ENCODE peak calls at places on chromosomes 3 and 15, in seven cellular contexts. O is foreskin keratinocyte; V is CD8-positive, alpha-beta T cell; S is effector memory CD4-positive, alpha-beta T cell; E is H9; T is DND-41; G is neural progenitor cell. B is an unnamed sample. For H3K4me1, the result is how much of the 10 kb centered on the place peaks cover.

GRCh38 chr15:40314723-40315276 is 7.1 kb upstream of the PLCB2 start:
- DNase-seq in T (no peak), G (no peak), S (no peak), O (peak), E (no peak), V (no peak), B (no peak)

GRCh38 chr3:143896486-143896885 is 48.2 kb upstream of the SLC9A9 start:
- DNase-seq in V (no peak), T (no peak), S (no peak), O (no peak), E (no peak), G (no peak), B (no peak)

GRCh38 chr15:95024388-95024787 is 793.0 kb downstream of the MCTP2 start:
- DNase-seq in S (no peak), T (no peak), G (peak), O (peak), V (no peak), E (no peak), B (no peak)

GRCh38 chr15:25176991-25177954 is 222.5 kb downstream of the SNRPN start:
- DNase-seq in O (no peak), V (no peak), S (no peak), E (no peak), T (no peak), G (no peak), B (no peak)

GRCh38 chr15:60745469-60745971 is 266.6 kb upstream of the ICE2 start:
- DNase-seq in E (no peak), T (no peak), G (no peak), V (no peak), O (no peak), S (no peak), B (no peak)

GRCh38 chr3:111859974-111860859 is 1.2 kb downstream of the PHLDB2 start:
- DNase-seq in E (peak), S (peak), T (peak), O (peak), V (peak), G (peak), B (peak)

GRCh38 chr3:81891496-81891895 is 130.1 kb upstream of the GBE1 start:
- DNase-seq in G (peak), E (no peak), V (no peak), O (no peak), T (no peak), S (no peak), B (no peak)

GRCh38 chr3:195196266-195196665 is 74.7 kb downstream of the XXYLT1 start:
- DNase-seq in E (no peak), G (no peak), O (peak), V (no peak), S (no peak), T (no peak), B (no peak)

GRCh38 chr15:60362318-60363023 is 35.3 kb downstream of the ANXA2 start:
- DNase-seq in V (no peak), O (no peak), S (no peak), T (no peak), E (no peak), G (no peak), B (no peak)

GRCh38 chr3:10353160-10353559 is 32.2 kb upstream of the SEC13 start:
- DNase-seq in O (no peak), V (no peak), G (peak), T (no peak), S (no peak), E (no peak), B (no peak)

GRCh38 chr15:80639168-80639555 is 55.9 kb upstream of the ABHD17C start:
- DNase-seq in E (no peak), O (no peak), G (no peak), V (no peak), T (no peak), S (no peak), B (no peak)

GRCh38 chr3:187061748-187062147 is 77.5 kb downstream of the RPL39L start:
- DNase-seq in G (no peak), S (no peak), E (no peak), O (no peak), V (no peak), T (no peak), B (no peak)

GRCh38 chr3:23809294-23809693 is 3.5 kb downstream of the UBE2E1 start:
- DNase-seq in T (no peak), O (no peak), V (no peak), E (no peak), G (no peak), S (no peak), B (no peak)

GRCh38 chr15:94522125-94522524 is 290.8 kb downstream of the MCTP2 start:
- DNase-seq in E (no peak), T (no peak), O (no peak), S (no peak), G (no peak), V (no peak), B (no peak)

GRCh38 chr3:52892625-52893311 is 4.6 kb downstream of the STIMATE start:
- DNase-seq in O (no peak), V (no peak), G (no peak), E (no peak), T (no peak), S (peak), B (no peak)

GRCh38 chr15:84600331-84600686 is 500 bp upstream of the ZSCAN2 start:
- DNase-seq in E (peak), G (peak), T (peak), V (peak), S (peak), O (peak), B (peak)

GRCh38 chr3:52841981-52842340 is 7.1 kb upstream of the MUSTN1 start:
- DNase-seq in S (no peak), O (no peak), G (no peak), V (no peak), T (no peak), E (no peak), B (no peak)

GRCh38 chr3:154193174-154193573 is 72.0 kb downstream of the ARHGEF26 start:
- DNase-seq in E (no peak), O (no peak), S (no peak), T (no peak), G (no peak), V (no peak), B (no peak)

GRCh38 chr15:45550436-45550835 is 27.9 kb upstream of the SLC30A4 start:
- DNase-seq in S (no peak), T (no peak), O (peak), V (no peak), E (no peak), G (no peak), B (no peak)

GRCh38 chr3:42711491-42712343 is 9.1 kb upstream of the HHATL start:
- DNase-seq in E (peak), O (no peak), T (no peak), G (no peak), S (no peak), V (no peak), B (no peak)

GRCh38 chr3:42710323-42711021 is 7.9 kb upstream of the HHATL start:
- DNase-seq in T (no peak), S (no peak), E (no peak), V (no peak), G (no peak), O (no peak), B (no peak)

GRCh38 chr3:42708611-42709151 is 6.1 kb upstream of the HHATL start:
- DNase-seq in G (no peak), E (no peak), S (no peak), O (no peak), T (no peak), V (no peak), B (no peak)

GRCh38 chr3:42707620-42708355 is 5.2 kb upstream of the HHATL start:
- DNase-seq in G (no peak), E (no peak), V (no peak), T (no peak), O (no peak), S (no peak), B (no peak)

DNA sequence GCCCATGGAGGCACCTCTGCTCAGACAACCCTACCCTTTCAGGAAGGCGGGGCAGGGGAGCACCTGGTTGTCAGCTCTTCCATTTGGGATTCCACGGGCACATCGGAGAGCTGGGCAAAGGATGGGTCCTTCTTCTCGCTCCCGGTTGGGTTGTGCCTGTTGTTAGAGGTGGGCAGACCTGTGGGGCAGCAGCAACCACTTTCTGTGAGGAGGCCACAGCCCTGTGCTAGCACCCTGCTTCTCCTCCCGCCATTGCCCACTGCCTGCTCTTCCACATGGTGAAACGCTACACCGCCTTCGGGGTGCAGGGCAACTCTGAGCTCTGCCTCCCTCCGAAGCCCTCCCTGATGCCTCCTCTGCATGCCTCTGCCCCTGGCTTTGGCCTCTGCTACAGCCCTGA is 7.0 kb upstream of the HHATL start:
- DNase-seq in V (no peak), O (no peak), T (no peak), E (no peak), S (no peak), G (no peak), B (no peak)
- H3K27ac ChIP-seq in V (no peak), O (no peak), T (no peak), E (no peak), S (no peak), G (no peak), B (no peak)

GRCh38 chr3:171874879-171875278 is 31.7 kb downstream of the TMEM212 start:
- DNase-seq in O (peak), T (no peak), S (no peak), V (no peak), G (no peak), E (no peak), B (no peak)

GRCh38 chr3:171875923-171876412 is 32.8 kb downstream of the TMEM212 start:
- DNase-seq in G (no peak), T (no peak), S (no peak), V (no peak), E (no peak), O (peak), B (no peak)

GRCh38 chr3:171878441-171879225 is 35.5 kb downstream of the TMEM212 start:
- DNase-seq in T (no peak), V (no peak), G (peak), O (no peak), E (no peak), S (no peak), B (no peak)

GRCh38 chr3:171874251-171874679 is 31.1 kb downstream of the TMEM212 start:
- DNase-seq in E (no peak), O (peak), S (no peak), T (no peak), G (no peak), V (no peak), B (no peak)

GRCh38 chr3:171876651-171877272 is 33.6 kb downstream of the TMEM212 start:
- DNase-seq in T (no peak), V (no peak), G (no peak), E (no peak), S (no peak), O (peak), B (no peak)
- H3K4me1 ChIP-seq in T (under half), V (under half), G (under half), E (under half), S (under half), O (under half), B (half or more)

DNA sequence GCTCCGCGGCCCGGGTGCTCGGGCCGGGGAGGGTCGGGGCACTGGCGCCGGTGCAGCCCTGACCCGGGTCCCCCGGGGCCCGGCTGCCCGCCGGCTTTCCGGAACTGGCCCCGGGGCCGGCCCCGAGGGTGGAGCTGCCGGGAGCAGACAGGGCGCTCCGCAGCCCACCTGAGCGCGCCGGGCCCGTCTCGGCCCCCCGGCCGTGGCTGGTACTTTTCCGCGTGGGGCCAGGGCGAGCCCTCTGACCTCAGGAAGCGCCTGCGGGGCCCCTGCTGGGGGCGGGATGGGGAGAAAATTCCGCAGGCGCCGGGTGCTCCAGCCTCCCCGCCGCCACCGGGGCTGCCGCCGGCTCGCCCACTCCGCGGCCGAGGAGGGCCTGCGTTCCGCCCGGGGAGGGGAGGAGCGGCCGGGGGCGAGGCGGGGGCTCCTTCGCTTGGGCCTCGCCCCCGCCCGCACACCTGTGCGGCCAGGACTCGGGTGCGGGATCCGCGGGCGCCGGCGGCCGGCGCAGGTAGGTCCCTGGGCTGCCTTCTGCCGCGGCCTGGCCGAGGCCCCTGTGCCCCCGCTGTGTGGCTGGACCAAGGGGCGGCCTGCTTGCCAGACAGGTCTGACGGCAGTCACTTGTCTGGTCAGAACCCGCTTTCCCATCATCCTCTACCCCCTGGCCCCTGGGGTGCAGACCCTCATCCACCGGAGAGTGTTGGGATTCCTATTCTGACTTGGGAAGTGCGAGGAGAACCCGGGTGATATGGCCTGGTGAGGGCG is 3.5 kb downstream of the FURIN start:
- DNase-seq in O (no peak), E (peak), S (no peak), V (no peak), G (peak), T (no peak), B (no peak)
- H3K27ac ChIP-seq in O (peak), E (no peak), S (peak), V (peak), G (no peak), T (peak), B (peak)

DNA sequence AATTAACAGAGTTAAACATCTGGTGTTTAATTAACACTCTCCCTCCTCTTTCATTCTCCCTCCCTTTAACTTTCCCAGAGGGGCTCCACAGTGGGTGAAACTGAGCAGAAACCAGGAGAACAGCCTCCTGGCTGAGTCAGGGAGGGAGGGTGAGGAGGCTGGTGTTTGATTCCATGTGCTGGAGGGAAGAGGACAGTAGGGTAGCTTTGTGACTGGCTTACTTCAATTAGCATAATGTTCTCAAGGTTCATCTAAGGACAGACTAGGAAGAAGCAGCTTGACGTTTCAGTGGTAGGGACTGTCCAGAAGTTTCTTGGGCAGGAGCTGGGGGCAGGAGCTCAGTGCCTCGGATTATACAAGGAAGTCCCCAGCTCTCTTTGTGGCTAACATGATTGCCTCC is 62.7 kb downstream of the SEMA5B start:
- DNase-seq in G (no peak), O (no peak), S (no peak), V (no peak), E (no peak), T (no peak), B (no peak)
- H3K4me1 ChIP-seq in G (under half), O (under half), S (under half), V (under half), E (under half), T (under half), B (under half)

GRCh38 chr3:57833763-57834162 is 77.7 kb downstream of the SLMAP start:
- DNase-seq in S (no peak), V (no peak), O (no peak), G (no peak), E (no peak), T (no peak), B (no peak)
- H3K27ac ChIP-seq in S (no peak), V (no peak), O (no peak), G (no peak), E (no peak), T (no peak), B (no peak)

GRCh38 chr3:171383206-171384018 is 76.8 kb downstream of the TNIK start:
- DNase-seq in G (peak), V (no peak), T (no peak), O (no peak), E (no peak), S (no peak), B (no peak)
- H3K4me1 ChIP-seq in G (half or more), V (under half), T (under half), O (under half), E (under half), S (under half), B (under half)

DNA sequence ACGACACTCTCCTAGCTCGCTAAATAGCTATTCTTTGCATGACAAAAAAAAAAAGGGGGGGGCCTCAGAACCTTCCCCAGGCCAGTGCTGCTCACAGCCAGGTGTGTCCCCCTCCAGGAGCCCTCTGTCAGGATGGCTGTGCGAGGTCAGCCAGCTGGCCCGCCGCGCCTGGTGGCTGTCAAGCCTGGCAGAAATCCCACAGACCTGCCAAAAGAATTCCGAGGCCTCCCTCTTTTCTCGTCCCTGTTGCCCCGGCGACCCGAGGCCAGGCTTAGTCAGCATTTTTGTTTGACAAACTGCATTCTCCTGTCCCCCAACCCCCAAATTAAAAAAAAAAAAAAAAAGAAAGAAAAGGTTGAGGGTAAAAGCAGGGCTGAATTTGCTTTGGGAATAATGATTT is 61.9 kb downstream of the TM4SF4 start:
- DNase-seq in T (no peak), V (no peak), O (no peak), S (no peak), E (peak), G (peak), B (no peak)
- H3K27ac ChIP-seq in T (no peak), V (no peak), O (no peak), S (no peak), E (no peak), G (no peak), B (no peak)

GRCh38 chr15:73954188-73955145 is 28.2 kb downstream of the LOXL1 start:
- DNase-seq in S (no peak), V (no peak), O (no peak), E (no peak), T (no peak), G (no peak), B (no peak)
- H3K4me1 ChIP-seq in S (under half), V (under half), O (under half), E (under half), T (under half), G (under half), B (half or more)

DNA sequence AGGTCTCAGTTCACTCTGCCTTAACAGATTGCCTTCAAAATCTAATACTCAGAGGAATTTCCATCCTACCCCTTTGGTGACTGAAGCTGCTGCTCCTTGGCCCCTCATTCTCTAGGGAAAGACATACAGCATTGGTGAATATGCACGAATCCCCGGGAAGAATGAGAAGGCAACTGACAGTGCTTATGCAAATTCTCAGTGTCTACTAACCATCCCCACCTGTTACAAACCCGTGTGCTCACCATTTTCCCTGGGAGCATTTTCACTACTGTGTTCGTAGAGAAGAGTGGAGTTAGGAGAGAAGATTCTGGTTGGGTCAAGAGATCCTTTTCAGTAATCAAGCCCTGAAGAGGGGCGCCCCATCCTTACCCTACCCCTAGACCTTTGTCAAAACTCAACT is 37.7 kb downstream of the SYNM start:
- DNase-seq in O (no peak), G (no peak), S (no peak), T (no peak), V (no peak), E (peak), B (no peak)
- H3K27ac ChIP-seq in O (no peak), G (peak), S (no peak), T (no peak), V (no peak), E (peak), B (peak)